ENCODE peak calls at places on chromosome 1, in four cellular contexts. W is IMR-90, Z is psoas muscle, U is cardiac muscle cell. G is an unnamed sample. For H3K9me3, the result is how much of the 10 kb centered on the place peaks cover.

GRCh38 chr1:74271503-74271902 is 36.3 kb downstream of the TNNI3K start:
- DNase-seq in W (no peak), Z (no peak), U (no peak), G (no peak)

GRCh38 chr1:43981636-43982035 is 2.6 kb downstream of the B4GALT2 start:
- DNase-seq in W (no peak), Z (no peak), U (no peak), G (no peak)

GRCh38 chr1:208791458-208791857 is 547.3 kb upstream of the PLXNA2 start:
- DNase-seq in W (no peak), Z (no peak), U (peak), G (no peak)

GRCh38 chr1:91754348-91754747 is 131.6 kb downstream of the TGFBR3 start:
- DNase-seq in W (peak), Z (no peak), U (no peak), G (no peak)

GRCh38 chr1:25611843-25612242 is 4.7 kb upstream of the MAN1C1 start:
- DNase-seq in W (no peak), Z (no peak), U (no peak), G (no peak)

GRCh38 chr1:22291057-22291456 is 148.2 kb upstream of the WNT4 start:
- DNase-seq in W (no peak), Z (no peak), U (no peak), G (no peak)

GRCh38 chr1:39178541-39179431 is 25.7 kb upstream of the MACF1 start:
- DNase-seq in W (peak), Z (no peak), U (peak), G (no peak)

GRCh38 chr1:91569411-91570104 is 68.9 kb downstream of the CDC7 start:
- DNase-seq in W (peak), Z (peak), U (peak), G (no peak)

GRCh38 chr1:106836708-106837107 is 219.8 kb upstream of the PRMT6 start:
- DNase-seq in W (no peak), Z (no peak), U (no peak), G (no peak)

GRCh38 chr1:159196543-159196942 is 8.1 kb upstream of the ACKR1 start:
- DNase-seq in W (no peak), Z (no peak), U (no peak), G (no peak)

GRCh38 chr1:154301582-154301981 is 19.3 kb upstream of the AQP10 start:
- DNase-seq in W (no peak), Z (no peak), U (no peak), G (no peak)

GRCh38 chr1:168263130-168263529 is 17.5 kb upstream of the TBX19 start:
- DNase-seq in W (no peak), Z (no peak), U (no peak), G (no peak)

GRCh38 chr1:183687546-183688279 is 34.6 kb upstream of the APOBEC4 start:
- DNase-seq in W (no peak), Z (no peak), U (no peak), G (no peak)

GRCh38 chr1:183610053-183610452 is 19.8 kb upstream of the NCF2 start:
- DNase-seq in W (no peak), Z (no peak), U (no peak), G (no peak)

GRCh38 chr1:26043765-26044164 is 2.2 kb downstream of the SLC30A2 start:
- DNase-seq in W (no peak), Z (no peak), U (no peak), G (no peak)

GRCh38 chr1:7253118-7253480 is 467.8 kb downstream of the CAMTA1 start:
- DNase-seq in W (peak), Z (no peak), U (no peak), G (no peak)

GRCh38 chr1:170707959-170708666 is 44.2 kb downstream of the PRRX1 start:
- DNase-seq in W (peak), Z (no peak), U (no peak), G (no peak)

GRCh38 chr1:22738522-22738921 is 27.9 kb downstream of the EPHB2 start:
- DNase-seq in W (peak), Z (no peak), U (no peak), G (no peak)

GRCh38 chr1:159909381-159909780 is 9.4 kb upstream of the CFAP45 start:
- DNase-seq in W (no peak), Z (no peak), U (no peak), G (no peak)

GRCh38 chr1:228261706-228262105 is 53.9 kb downstream of the OBSCN start:
- DNase-seq in W (no peak), Z (no peak), U (no peak), G (no peak)

GRCh38 chr1:19582318-19582717 is 61.8 kb upstream of the NBL1 start:
- DNase-seq in W (no peak), Z (peak), U (peak), G (peak)

GRCh38 chr1:206987873-206988272 is 17.6 kb upstream of the FCAMR start:
- DNase-seq in W (no peak), Z (no peak), U (no peak), G (no peak)

GRCh38 chr1:158396646-158397045 is 2.6 kb downstream of the OR10T2 start:
- DNase-seq in W (no peak), Z (no peak), U (no peak), G (no peak)

GRCh38 chr1:80392529-80392928 is 1386.0 kb upstream of the ADGRL4 start:
- DNase-seq in W (no peak), Z (no peak), U (no peak), G (no peak)

GRCh38 chr1:50422675-50422945 is 633 bp downstream of the DMRTA2 start:
- DNase-seq in W (no peak), Z (no peak), U (no peak), G (no peak)

GRCh38 chr1:33137800-33138199 is 44.0 kb downstream of the TRIM62 start:
- DNase-seq in W (peak), Z (peak), U (peak), G (no peak)

GRCh38 chr1:35893051-35893879 is 10.3 kb downstream of the AGO1 start:
- DNase-seq in W (no peak), Z (peak), U (no peak), G (no peak)

GRCh38 chr1:22186316-22186715 is 43.4 kb upstream of the WNT4 start:
- DNase-seq in W (no peak), Z (no peak), U (no peak), G (no peak)

GRCh38 chr1:88877382-88877825 is 14.0 kb downstream of the GTF2B start:
- DNase-seq in W (peak), Z (no peak), U (peak), G (no peak)

GRCh38 chr1:59638172-59638800 is 176.5 kb upstream of the HOOK1 start:
- DNase-seq in W (peak), Z (no peak), U (no peak), G (no peak)

GRCh38 chr1:150066838-150067183 is 765 bp upstream of the VPS45 start:
- DNase-seq in W (no peak), Z (peak), U (peak), G (peak)

GRCh38 chr1:94755675-94756074 is 64.5 kb upstream of the SLC44A3 start:
- DNase-seq in W (peak), Z (no peak), U (peak), G (no peak)

GRCh38 chr1:8158995-8159394 is 132.9 kb upstream of the ERRFI1 start:
- DNase-seq in W (no peak), Z (no peak), U (no peak), G (no peak)

GRCh38 chr1:230149751-230150584 is 82.9 kb downstream of the GALNT2 start:
- DNase-seq in W (peak), Z (no peak), U (no peak), G (no peak)

GRCh38 chr1:109890115-109890953 is 20.3 kb upstream of the CSF1 start:
- DNase-seq in W (no peak), Z (no peak), U (no peak), G (no peak)

GRCh38 chr1:186977266-186977957 is 148.7 kb downstream of the PLA2G4A start:
- DNase-seq in W (no peak), Z (no peak), U (no peak), G (no peak)

GRCh38 chr1:84164156-84164555 is 20.1 kb downstream of the PRKACB start:
- DNase-seq in W (no peak), Z (no peak), U (no peak), G (no peak)

GRCh38 chr1:115327270-115327669 is 10.8 kb downstream of the NGF start:
- DNase-seq in W (no peak), Z (no peak), U (no peak), G (no peak)

DNA sequence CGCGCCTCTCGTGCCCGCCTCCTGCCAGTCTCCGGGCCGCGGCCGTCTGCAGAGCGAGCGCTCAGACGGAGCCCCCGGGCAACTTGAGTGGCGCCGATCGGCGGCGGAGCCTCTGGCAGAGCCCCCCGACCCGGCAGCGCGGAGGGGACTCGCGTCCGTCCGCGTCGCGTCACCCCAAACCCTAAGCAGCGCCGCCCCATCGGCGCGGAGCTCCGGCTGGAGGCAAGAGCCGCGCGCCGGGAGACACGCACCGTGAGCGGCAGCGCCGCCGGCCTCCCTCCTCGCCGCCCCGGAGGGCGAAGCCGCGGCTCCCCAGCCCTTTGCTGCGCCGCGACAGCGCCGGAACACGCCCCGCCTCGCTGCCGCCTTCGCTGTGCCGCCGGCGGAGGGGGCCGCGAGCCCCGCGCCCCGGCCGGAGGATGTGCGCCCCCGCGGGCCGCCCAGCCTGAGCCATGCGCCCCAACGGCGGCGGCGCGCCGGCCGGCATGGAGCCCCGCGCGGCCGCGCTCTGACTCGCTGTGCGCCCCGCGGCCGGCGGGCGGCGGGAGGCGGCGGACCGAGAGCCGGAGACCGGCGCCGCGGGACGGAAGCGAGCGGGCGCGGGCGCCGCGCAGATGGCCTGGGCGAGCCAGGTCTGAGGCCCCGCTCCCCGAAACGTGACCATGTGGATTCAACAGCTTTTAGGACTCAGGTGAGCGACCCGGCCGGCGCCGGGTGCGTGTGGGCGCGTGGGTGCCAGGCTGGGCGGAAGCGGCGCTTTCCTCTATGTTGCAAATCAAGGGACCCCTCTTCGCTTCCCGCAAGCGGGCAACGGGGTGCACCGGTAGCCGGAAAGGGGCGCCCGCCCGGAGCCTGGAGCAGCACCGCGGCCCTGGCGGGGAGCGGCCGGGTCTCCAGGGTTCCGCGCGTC is 610 bp downstream of the AJAP1 start:
- DNase-seq in W (no peak), Z (no peak), U (peak), G (no peak)
- H3K9me3 ChIP-seq in W (under half), Z (under half), U (under half), G (under half)

GRCh38 chr1:152645146-152645545 is 18.0 kb upstream of the LCE2D start:
- DNase-seq in W (no peak), Z (no peak), U (no peak), G (no peak)
- H3K9me3 ChIP-seq in W (under half), Z (under half), U (under half), G (under half)

GRCh38 chr1:48977273-48977672 is 200.6 kb upstream of the BEND5 start:
- DNase-seq in W (no peak), Z (no peak), U (no peak), G (no peak)

GRCh38 chr1:48979940-48980339 is 203.2 kb upstream of the BEND5 start:
- DNase-seq in W (no peak), Z (no peak), U (no peak), G (no peak)

DNA sequence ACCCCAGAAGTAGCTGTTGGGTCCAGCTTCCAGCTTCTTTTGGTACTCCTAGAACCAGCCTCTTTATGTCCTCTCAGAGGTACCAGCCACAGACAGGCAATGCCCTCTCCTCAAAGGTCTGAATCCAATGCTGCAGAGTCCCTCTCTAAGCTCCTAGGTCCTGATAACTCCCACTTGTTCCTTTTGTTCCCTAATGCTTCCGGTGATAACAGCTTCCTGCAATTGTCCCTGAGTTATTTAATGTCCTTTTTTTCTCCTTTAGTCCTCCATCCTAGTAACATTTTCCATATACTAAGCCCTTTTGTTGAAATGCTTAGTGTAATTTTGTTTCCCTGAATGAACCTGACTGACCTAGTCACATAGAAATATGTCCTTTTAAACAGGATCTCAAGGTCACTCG is 201.7 kb upstream of the BEND5 start:
- DNase-seq in W (no peak), Z (no peak), U (no peak), G (no peak)
- H3K9me3 ChIP-seq in W (under half), Z (under half), U (under half), G (under half)

GRCh38 chr1:2965676-2966075 is 55.6 kb upstream of the ACTRT2 start:
- DNase-seq in W (no peak), Z (no peak), U (no peak), G (no peak)
- H3K9me3 ChIP-seq in W (half or more), Z (under half), U (under half), G (under half)

GRCh38 chr1:152441756-152442155 is 27.7 kb upstream of the CRNN start:
- DNase-seq in W (no peak), Z (no peak), U (no peak), G (no peak)
- H3K9me3 ChIP-seq in W (under half), Z (under half), U (under half), G (under half)

DNA sequence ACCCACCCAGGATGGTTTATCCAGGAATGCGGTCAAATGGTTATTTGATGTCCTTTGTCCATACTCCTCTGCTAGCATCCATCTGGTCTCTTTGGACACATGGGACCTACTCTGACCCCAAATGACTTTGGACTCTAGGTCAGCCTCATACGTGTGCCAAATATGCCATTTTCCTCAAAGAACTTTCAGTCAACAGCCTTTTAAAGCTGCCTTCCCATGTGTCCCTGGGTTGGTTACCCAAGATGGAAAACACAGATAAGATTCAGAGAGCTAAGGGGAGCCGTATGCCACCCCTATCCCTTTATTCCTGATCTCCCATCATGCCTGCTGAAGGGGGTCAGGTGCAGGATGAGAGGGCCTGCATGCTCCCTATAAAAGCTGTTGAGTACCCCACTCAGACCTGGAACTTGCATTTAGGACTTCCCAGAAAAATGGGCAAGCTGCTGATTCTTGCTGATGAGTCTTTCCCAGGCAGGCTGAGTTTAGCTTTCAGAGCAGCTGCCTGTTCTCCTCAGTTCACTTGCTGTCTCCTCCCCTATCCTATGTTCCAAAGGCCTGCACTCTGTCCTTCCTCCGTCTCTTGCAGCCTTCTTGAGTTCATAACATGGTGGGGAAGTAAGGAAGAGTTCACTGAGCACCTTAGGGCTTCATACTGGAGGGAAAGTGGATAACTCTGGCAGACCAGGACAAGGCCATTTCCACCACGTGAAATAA is 19.8 kb downstream of the CHI3L2 start:
- DNase-seq in W (no peak), Z (no peak), U (no peak), G (no peak)
- H3K9me3 ChIP-seq in W (under half), Z (under half), U (under half), G (under half)

GRCh38 chr1:247316590-247317197 is 15.0 kb downstream of the ZNF496 start:
- DNase-seq in W (no peak), Z (no peak), U (no peak), G (no peak)
- H3K9me3 ChIP-seq in W (under half), Z (under half), U (under half), G (under half)

G was measured in T-helper 17 cell.